ENCODE peak calls at places on chromosomes 6 and 20, in eight cellular contexts. H is esophagus muscularis mucosa, T is heart left ventricle, B is ovary, A is cardiac muscle cell, F is nephron progenitor cell, X is choroid plexus epithelial cell, P is RWPE1. C is an unnamed sample.

GRCh38 chr6:56495654-56496053 is 147.0 kb downstream of the DST start:
- DNase-seq in A (no peak), X (no peak), T (no peak), B (no peak), P (no peak), H (no peak), F (no peak), C (no peak)

GRCh38 chr6:79201127-79201526 is 33.4 kb downstream of the HMGN3 start:
- DNase-seq in P (no peak), F (no peak), T (no peak), H (no peak), B (no peak), X (no peak), A (no peak), C (no peak)

GRCh38 chr20:57301026-57301425 is 28.6 kb upstream of the SPO11 start:
- DNase-seq in A (no peak), B (no peak), P (no peak), T (no peak), H (no peak), F (no peak), X (no peak), C (no peak)

GRCh38 chr6:26284537-26285142 is 80.4 kb upstream of the BTN3A2 start:
- DNase-seq in X (peak; percentile 73), H (no peak), F (peak; percentile 50), T (peak; percentile 70), P (no peak), B (peak; percentile 58), A (peak; percentile 66), C (peak; percentile 78)

GRCh38 chr6:135640048-135640447 is 142.5 kb upstream of the AHI1 start:
- DNase-seq in T (no peak), P (no peak), B (no peak), H (no peak), A (no peak), X (no peak), F (no peak), C (no peak)

GRCh38 chr6:84798257-84798656 is 33.9 kb upstream of the TBX18 start:
- DNase-seq in H (no peak), T (no peak), X (peak; percentile 89), A (no peak), F (no peak), P (no peak), B (no peak), C (no peak)

GRCh38 chr6:34393968-34394305 is 1.5 kb upstream of the NUDT3 start:
- DNase-seq in A (no peak), H (no peak), P (no peak), X (no peak), B (no peak), F (no peak), T (no peak), C (no peak)

GRCh38 chr20:37345339-37346231 is at the start of gene SRC:
- DNase-seq in X (peak; percentile 64), P (peak; percentile 93), T (peak; percentile 85), A (peak; percentile 74), H (peak; percentile 95), B (peak; percentile 86), F (peak; percentile 81), C (peak; percentile 78)

GRCh38 chr6:138004423-138005287 is 102.6 kb downstream of the PERP start:
- DNase-seq in H (no peak), P (peak; percentile 38), B (no peak), T (no peak), A (peak; percentile 54), F (no peak), X (peak; percentile 66), C (no peak)

GRCh38 chr6:48610846-48611245 is 499.8 kb upstream of the PTCHD4 start:
- DNase-seq in B (no peak), H (no peak), F (no peak), X (peak; percentile 57), P (no peak), T (no peak), A (no peak), C (no peak)

GRCh38 chr20:24653306-24653705 is 183.9 kb downstream of the SYNDIG1 start:
- DNase-seq in H (no peak), P (no peak), F (no peak), X (no peak), T (no peak), A (no peak), B (no peak), C (no peak)

GRCh38 chr20:10213526-10213925 is 5.1 kb upstream of the SNAP25 start:
- DNase-seq in X (no peak), F (no peak), B (no peak), A (no peak), H (no peak), P (no peak), T (no peak), C (no peak)

GRCh38 chr20:58329711-58330110 is 20.2 kb downstream of the RAB22A start:
- DNase-seq in H (no peak), A (no peak), F (no peak), X (no peak), P (no peak), B (no peak), T (no peak), C (no peak)

GRCh38 chr20:58328836-58329235 is 19.3 kb downstream of the RAB22A start:
- DNase-seq in P (no peak), A (no peak), B (no peak), X (no peak), T (no peak), F (no peak), H (no peak), C (no peak)

GRCh38 chr20:58330229-58330628 is 20.7 kb downstream of the RAB22A start:
- DNase-seq in T (no peak), P (no peak), F (no peak), B (no peak), X (no peak), H (no peak), A (no peak), C (no peak)

GRCh38 chr20:58325914-58326313 is 16.4 kb downstream of the RAB22A start:
- DNase-seq in X (no peak), A (no peak), T (no peak), F (no peak), B (no peak), H (no peak), P (no peak), C (no peak)

GRCh38 chr20:58327211-58327610 is 17.7 kb downstream of the RAB22A start:
- DNase-seq in F (no peak), P (no peak), T (no peak), A (no peak), B (no peak), H (no peak), X (peak; percentile 55), C (no peak)
- TF ChIP-seq CTCF in F (no peak), P (no peak), T (no peak), A (no peak), B (no peak), H (no peak), X (no peak), C (no peak)

DNA sequence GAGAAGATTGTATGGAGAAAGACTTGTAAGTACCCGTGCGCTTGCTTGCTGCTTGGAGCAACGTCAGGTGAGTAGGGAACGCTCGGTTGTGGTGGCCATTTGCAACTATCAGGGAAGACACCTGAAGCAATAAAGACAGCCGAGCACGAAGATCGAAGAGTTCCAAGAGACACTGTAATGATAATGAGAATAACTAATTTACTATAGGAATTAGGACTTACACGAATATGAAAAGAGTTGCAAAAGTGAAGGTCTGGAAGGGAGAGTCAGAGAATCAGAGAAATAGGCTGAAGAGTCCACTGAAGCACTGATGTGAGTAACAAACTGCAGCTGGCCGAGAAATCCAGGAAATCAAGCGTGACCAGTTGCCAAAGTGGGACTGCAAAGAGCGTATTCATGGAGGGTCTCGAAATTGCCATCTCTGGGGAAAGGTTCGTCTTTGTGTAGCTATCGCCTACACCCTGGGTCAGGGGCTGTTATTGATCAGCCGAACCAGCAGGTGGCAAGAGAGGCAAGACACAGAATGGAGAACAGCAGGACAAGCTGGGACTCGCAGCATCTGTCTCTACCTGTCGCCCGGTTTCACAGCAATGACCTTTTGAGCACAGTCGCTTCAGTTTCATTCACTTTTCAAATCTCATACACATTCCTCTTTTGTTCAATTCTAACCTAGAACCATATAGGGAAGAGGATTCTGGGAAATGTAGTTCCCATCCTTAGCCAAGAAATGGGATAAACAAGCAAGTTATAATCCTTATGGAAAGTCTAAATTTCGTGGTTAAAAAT is 26.2 kb downstream of the LOC128125822 start:
- DNase-seq in T (peak; percentile 62), B (peak; percentile 62), X (peak; percentile 68), H (no peak), A (peak; percentile 61), F (peak; percentile 68), P (peak; percentile 75), C (peak; percentile 79)
- TF ChIP-seq CTCF in T (peak; percentile 73), B (peak; percentile 87), X (peak; percentile 98), H (peak; percentile 86), A (peak; percentile 93), F (peak; percentile 78), P (peak; percentile 90), C (peak; percentile 79)

DNA sequence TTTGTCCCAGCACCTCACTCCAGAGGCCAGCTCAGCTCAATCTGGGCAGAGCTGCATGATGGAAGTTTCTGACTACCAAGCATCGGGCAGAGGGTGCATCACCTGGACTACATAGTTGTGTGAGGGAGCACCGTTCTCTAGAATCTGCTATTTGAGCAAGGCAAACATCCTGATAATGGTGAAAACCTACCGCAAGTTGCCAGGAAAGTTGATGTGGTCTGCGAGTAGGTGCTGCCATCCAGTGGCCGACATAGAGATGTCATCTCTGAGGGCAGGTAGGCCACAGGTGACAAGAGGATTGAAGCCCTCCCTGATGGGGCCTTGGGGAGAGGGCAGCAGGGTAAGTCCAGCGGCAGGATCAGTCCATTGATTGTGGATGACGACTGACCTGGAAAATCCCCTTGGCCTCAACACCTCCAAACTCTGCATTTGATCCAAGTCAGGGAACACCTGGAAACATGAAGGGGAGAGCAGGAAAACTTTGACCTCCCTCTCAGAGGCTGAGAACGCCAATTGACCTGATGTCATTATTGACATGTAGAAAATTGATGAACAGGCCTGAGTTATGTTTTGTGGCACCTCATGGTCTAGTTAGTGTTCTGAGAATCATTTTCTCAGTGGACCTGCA is 3.9 kb upstream of the LPA start:
- DNase-seq in T (no peak), B (no peak), P (peak; percentile 64), A (peak; percentile 2), H (peak; percentile 47), F (peak; percentile 41), X (peak; percentile 1), C (no peak)
- TF ChIP-seq CTCF in T (no peak), B (no peak), P (peak; percentile 54), A (no peak), H (no peak), F (peak; percentile 45), X (no peak), C (no peak)

DNA sequence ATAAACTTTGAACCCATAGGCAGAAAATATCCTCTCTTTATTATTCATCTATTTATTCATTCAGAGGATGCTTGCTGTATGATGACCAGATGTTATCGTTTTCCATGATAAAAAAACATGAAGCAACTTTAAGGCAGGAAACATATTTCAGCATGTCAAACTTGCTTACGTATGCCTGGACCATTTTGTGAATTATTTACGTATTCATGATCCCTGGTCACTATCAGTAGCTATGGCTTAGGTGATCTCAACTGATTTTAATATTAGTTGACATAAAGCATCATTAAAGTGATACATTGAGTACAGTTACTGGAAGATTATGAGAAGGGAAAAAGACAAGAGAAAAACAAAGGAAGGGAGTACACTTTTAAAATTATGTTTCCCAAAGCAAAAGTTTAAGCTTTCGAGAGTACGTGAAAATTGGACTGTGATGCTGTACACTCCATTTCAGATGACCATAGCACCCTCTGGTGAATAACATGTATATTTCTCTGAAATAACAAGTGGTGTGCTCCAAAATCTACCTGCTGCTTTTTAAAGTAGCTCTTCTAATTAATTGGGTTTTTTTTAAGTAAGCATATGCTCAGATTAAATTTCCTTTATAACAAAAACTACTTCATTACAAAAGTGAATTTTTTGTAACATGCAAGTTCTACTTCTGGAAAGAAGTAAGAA is 215.1 kb upstream of the HSF2 start:
- DNase-seq in A (peak; percentile 23), F (no peak), X (peak; percentile 67), H (no peak), P (peak; percentile 15), T (no peak), B (no peak), C (no peak)
- TF ChIP-seq CTCF in A (peak; percentile 35), F (peak; percentile 24), X (peak; percentile 51), H (peak; percentile 64), P (peak; percentile 40), T (peak; percentile 21), B (peak; percentile 56), C (no peak)

GRCh38 chr6:38279423-38279822 is 360.3 kb downstream of the BTBD9 start:
- DNase-seq in X (no peak), F (no peak), B (no peak), P (no peak), H (no peak), A (peak; percentile 34), T (no peak), C (no peak)
- TF ChIP-seq CTCF in X (peak; percentile 41), F (no peak), B (no peak), P (no peak), H (no peak), A (peak; percentile 31), T (no peak), C (no peak)

C was measured in coronary artery.